ENCODE peak calls at places on chromosomes 13 and 19, in six cellular contexts. W is HFF-Myc, A is cardiac fibroblast, V is cardiac muscle cell, L is H9, B is upper lobe of right lung. F is an unnamed sample.

GRCh38 chr13:51317262-51317661 is 22.2 kb upstream of the SERPINE3 start:
- DNase-seq in B (no peak), V (no peak), W (no peak), L (no peak), A (peak; percentile 68), F (peak; percentile 48)

GRCh38 chr13:50989476-50989875 is 79.9 kb downstream of the RNASEH2B start:
- DNase-seq in A (peak; percentile 25), B (no peak), W (no peak), L (peak; percentile 55), V (peak; percentile 59), F (no peak)

GRCh38 chr19:15836345-15836594 is 20.8 kb upstream of the OR10H1 start:
- DNase-seq in A (no peak), L (no peak), V (no peak), W (no peak), B (no peak), F (no peak)

GRCh38 chr19:2579678-2580280 is 103.9 kb downstream of the GADD45B start:
- DNase-seq in V (no peak), B (peak; percentile 56), L (no peak), W (no peak), A (no peak), F (no peak)

GRCh38 chr19:54937926-54938325 is 9.4 kb downstream of the NLRP7 start:
- DNase-seq in W (no peak), V (no peak), L (no peak), A (no peak), B (no peak), F (no peak)

GRCh38 chr13:94389544-94390351 is 89.7 kb downstream of the DCT start:
- DNase-seq in V (peak; percentile 45), A (no peak), L (no peak), W (no peak), B (no peak), F (no peak)

GRCh38 chr19:38812841-38813320 is at the start of gene LGALS4:
- DNase-seq in W (no peak), A (no peak), B (no peak), V (no peak), L (no peak), F (no peak)

GRCh38 chr13:19169991-19170390 is 11.6 kb downstream of the TUBA3C start:
- DNase-seq in W (no peak), L (no peak), A (no peak), B (no peak), V (no peak), F (no peak)

GRCh38 chr19:50663280-50663790 is 14.1 kb downstream of the C19orf81 start:
- DNase-seq in V (no peak), B (no peak), L (no peak), A (no peak), W (no peak), F (no peak)

GRCh38 chr19:49338691-49339363 is 3.6 kb downstream of the CD37 start:
- DNase-seq in W (no peak), B (peak; percentile 95), L (peak; percentile 98), V (peak; percentile 65), A (peak; percentile 34), F (no peak)

GRCh38 chr19:56611288-56611687 is 16.2 kb downstream of the ZNF71 start:
- DNase-seq in A (no peak), L (no peak), B (no peak), V (no peak), W (no peak), F (no peak)

GRCh38 chr13:69591437-69591836 is 516.2 kb upstream of the ATXN8OS start:
- DNase-seq in V (no peak), B (no peak), A (no peak), W (no peak), L (no peak), F (no peak)

GRCh38 chr19:42323852-42324654 is 1.4 kb upstream of the MEGF8 start:
- DNase-seq in V (no peak), W (no peak), A (no peak), L (no peak), B (peak; percentile 73), F (no peak)

GRCh38 chr13:36436811-36437210 is 4.5 kb downstream of the CCNA1 start:
- DNase-seq in A (peak; percentile 69), B (no peak), W (no peak), V (no peak), L (no peak), F (no peak)

GRCh38 chr13:76462003-76462402 is 424.2 kb downstream of the KCTD12 start:
- DNase-seq in W (no peak), L (no peak), B (no peak), A (peak; percentile 44), V (no peak), F (no peak)

GRCh38 chr19:44818470-44818856 is 9.6 kb downstream of the BCAM start:
- DNase-seq in B (no peak), V (no peak), W (no peak), L (no peak), A (no peak), F (no peak)

GRCh38 chr13:34578471-34578870 is 363.6 kb upstream of the NBEA start:
- DNase-seq in B (no peak), L (no peak), A (peak; percentile 19), V (peak; percentile 50), W (no peak), F (peak; percentile 8)

GRCh38 chr19:32322541-32322940 is 22.9 kb upstream of the ZNF507 start:
- DNase-seq in W (no peak), V (no peak), A (no peak), B (no peak), L (no peak), F (no peak)

GRCh38 chr19:31261019-31261595 is 88.1 kb downstream of the TSHZ3 start:
- DNase-seq in A (no peak), V (no peak), L (no peak), W (no peak), B (no peak), F (no peak)

GRCh38 chr13:113209880-113210421 is 538 bp downstream of the CUL4A start:
- DNase-seq in A (peak; percentile 62), W (no peak), V (peak; percentile 59), L (peak; percentile 72), B (peak; percentile 87), F (peak; percentile 66)

GRCh38 chr13:30766957-30767603 is 31.7 kb downstream of the ALOX5AP start:
- DNase-seq in L (no peak), B (no peak), A (no peak), V (no peak), W (no peak), F (no peak)

GRCh38 chr19:40662925-40663711 is 27.3 kb downstream of the NUMBL start:
- DNase-seq in W (peak; percentile 57), B (peak; percentile 96), L (peak; percentile 88), A (peak; percentile 89), V (peak; percentile 95), F (peak; percentile 64)

GRCh38 chr19:32012206-32012605 is 333.2 kb upstream of the ZNF507 start:
- DNase-seq in L (no peak), V (no peak), B (no peak), W (no peak), A (no peak), F (no peak)

GRCh38 chr19:13817615-13818371 is 22.6 kb downstream of the ZSWIM4 start:
- DNase-seq in W (no peak), A (no peak), B (peak; percentile 91), L (peak; percentile 100), V (no peak), F (no peak)

GRCh38 chr19:33731886-33732285 is 64.8 kb upstream of the KCTD15 start:
- DNase-seq in B (no peak), V (no peak), W (no peak), A (no peak), L (no peak), F (no peak)

GRCh38 chr19:1395194-1396018 is 5.9 kb downstream of the GAMT start:
- DNase-seq in W (no peak), A (no peak), L (no peak), V (no peak), B (no peak), F (no peak)

GRCh38 chr19:17005000-17005399 is 21.6 kb downstream of the CPAMD8 start:
- DNase-seq in B (no peak), L (no peak), W (no peak), A (no peak), V (no peak), F (no peak)
- TF ChIP-seq CTCF in B (no peak), L (peak; percentile 53), W (no peak), A (no peak), V (no peak), F (peak; percentile 36)

GRCh38 chr19:35430382-35431146 is 17.5 kb upstream of the FFAR2 start:
- DNase-seq in A (no peak), B (no peak), W (no peak), L (no peak), V (peak; percentile 61), F (no peak)
- TF ChIP-seq CTCF in A (no peak), B (no peak), W (no peak), L (no peak), V (no peak), F (no peak)

GRCh38 chr13:97346097-97346496 is 87.9 kb upstream of the RAP2A start:
- DNase-seq in A (no peak), L (no peak), W (no peak), V (no peak), B (no peak), F (no peak)

GRCh38 chr13:97342936-97343335 is 91.0 kb upstream of the RAP2A start:
- DNase-seq in V (no peak), B (no peak), W (no peak), L (no peak), A (no peak), F (no peak)

GRCh38 chr13:97346561-97347254 is 87.3 kb upstream of the RAP2A start:
- DNase-seq in B (no peak), A (no peak), V (no peak), W (no peak), L (no peak), F (no peak)

GRCh38 chr13:97342136-97342535 is 91.8 kb upstream of the RAP2A start:
- DNase-seq in W (no peak), V (no peak), B (no peak), L (no peak), A (no peak), F (no peak)

DNA sequence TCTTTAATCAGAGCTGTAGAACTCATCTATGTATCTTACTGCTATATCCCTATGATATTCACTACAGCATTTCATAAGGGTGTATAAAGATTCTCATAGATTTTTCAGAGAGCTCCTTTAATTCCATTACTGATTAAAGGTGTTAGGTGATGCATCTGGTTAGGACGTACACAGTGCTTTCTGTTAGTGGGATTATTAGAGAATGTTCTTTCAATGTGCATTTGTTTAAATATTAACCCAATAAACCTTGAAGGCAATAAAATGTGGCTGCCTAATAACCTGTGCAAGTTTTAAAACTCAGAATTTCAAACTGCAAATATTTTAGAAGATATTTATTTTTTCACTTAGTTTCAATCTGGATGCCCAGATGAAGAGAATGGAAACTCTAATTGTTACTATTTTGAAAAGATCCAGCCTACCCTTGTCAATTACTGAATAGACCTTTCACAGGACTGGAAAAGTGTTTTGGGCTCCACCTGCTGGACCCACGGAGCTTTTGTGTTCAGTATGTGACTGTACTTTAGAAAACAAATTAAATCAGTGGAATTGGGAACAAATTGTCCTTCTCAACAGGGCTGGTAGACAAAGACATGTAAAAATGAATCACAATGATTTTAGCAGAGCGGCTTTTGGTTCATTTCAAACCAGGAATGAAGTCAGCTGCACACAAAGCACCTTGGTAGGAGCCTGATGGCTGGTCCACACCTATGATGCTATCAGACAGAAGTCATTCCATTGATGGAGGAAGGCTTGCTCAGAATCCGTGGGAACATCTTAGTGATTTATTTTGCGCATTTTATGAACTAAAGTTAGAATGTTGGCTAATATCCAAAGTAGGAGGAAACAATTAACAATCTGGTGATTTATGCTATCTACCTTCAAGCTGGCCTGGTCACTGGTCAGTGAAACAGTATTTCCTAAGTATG is 89.5 kb upstream of the RAP2A start:
- DNase-seq in A (peak; percentile 79), B (no peak), L (no peak), V (peak; percentile 75), W (no peak), F (peak; percentile 47)
- TF ChIP-seq CTCF in A (peak; percentile 76), B (peak; percentile 71), L (peak; percentile 78), V (peak; percentile 75), W (peak; percentile 70), F (peak; percentile 81)

GRCh38 chr19:46372901-46373572 is 26.1 kb downstream of the PPP5C start:
- DNase-seq in W (no peak), A (peak; percentile 67), V (peak; percentile 45), B (peak; percentile 60), L (peak; percentile 76), F (no peak)
- TF ChIP-seq CTCF in W (peak; percentile 40), A (peak; percentile 43), V (peak; percentile 43), B (peak; percentile 14), L (peak; percentile 69), F (peak; percentile 70)

F was measured in HFFc6.